ENCODE peak calls at places on chromosomes 1 and 21, in five cellular contexts. J is psoas muscle, G is mammary epithelial cell, T is adrenal gland, Z is left ventricle myocardium inferior. Q is an unnamed sample. For H3K4me1 and H3K36me3, the result is how much of the 10 kb centered on the place peaks cover.

GRCh38 chr1:102732927-102733326 is 375.4 kb downstream of the COL11A1 start:
- DNase-seq in J (no peak), G (peak), T (no peak), Z (no peak), Q (peak)

GRCh38 chr1:112849425-112849966 is 106.5 kb downstream of the SLC16A1 start:
- DNase-seq in J (no peak), G (no peak), T (peak), Z (peak), Q (no peak)

GRCh38 chr1:32337855-32338636 is 2.0 kb upstream of the MARCKSL1 start:
- DNase-seq in J (no peak), G (peak), T (no peak), Z (no peak), Q (peak)

GRCh38 chr1:22750671-22751016 is 40.0 kb downstream of the EPHB2 start:
- DNase-seq in J (no peak), G (peak), T (no peak), Z (no peak), Q (no peak)

GRCh38 chr1:169086603-169087455 is 19.7 kb upstream of the ATP1B1 start:
- DNase-seq in J (no peak), G (no peak), T (no peak), Z (no peak), Q (no peak)

GRCh38 chr1:59657873-59658465 is 156.8 kb upstream of the HOOK1 start:
- DNase-seq in J (no peak), G (no peak), T (no peak), Z (no peak), Q (no peak)

GRCh38 chr1:26861889-26862371 is 1.0 kb upstream of the SFN start:
- DNase-seq in J (no peak), G (peak), T (no peak), Z (no peak), Q (no peak)

GRCh38 chr1:73914994-73915393 is 283.0 kb downstream of the LRRIQ3 start:
- DNase-seq in J (no peak), G (no peak), T (no peak), Z (no peak), Q (no peak)

GRCh38 chr1:220772846-220773245 is 13.9 kb upstream of the MTARC1 start:
- DNase-seq in J (no peak), G (no peak), T (no peak), Z (no peak), Q (no peak)

GRCh38 chr1:77509898-77510297 is 172.6 kb downstream of the ZZZ3 start:
- DNase-seq in J (no peak), G (no peak), T (no peak), Z (no peak), Q (no peak)

GRCh38 chr1:87644500-87645245 is 316.0 kb downstream of the LMO4 start:
- DNase-seq in J (no peak), G (peak), T (no peak), Z (no peak), Q (no peak)

GRCh38 chr1:246074421-246074820 is 432.7 kb downstream of the SMYD3 start:
- DNase-seq in J (no peak), G (no peak), T (no peak), Z (no peak), Q (no peak)

GRCh38 chr1:107244734-107245495 is 104.1 kb downstream of the NTNG1 start:
- DNase-seq in J (no peak), G (no peak), T (no peak), Z (no peak), Q (no peak)

GRCh38 chr1:215277537-215277936 is 195.0 kb downstream of the KCNK2 start:
- DNase-seq in J (no peak), G (peak), T (no peak), Z (no peak), Q (no peak)

GRCh38 chr1:199665371-199665770 is 362.1 kb upstream of the NR5A2 start:
- DNase-seq in J (no peak), G (no peak), T (no peak), Z (no peak), Q (no peak)

GRCh38 chr1:170705981-170706380 is 42.0 kb downstream of the PRRX1 start:
- DNase-seq in J (no peak), G (no peak), T (no peak), Z (no peak), Q (no peak)

GRCh38 chr1:170711682-170712081 is 47.8 kb downstream of the PRRX1 start:
- DNase-seq in J (no peak), G (peak), T (no peak), Z (no peak), Q (no peak)

GRCh38 chr1:170707116-170707515 is 43.2 kb downstream of the PRRX1 start:
- DNase-seq in J (no peak), G (no peak), T (no peak), Z (no peak), Q (no peak)

GRCh38 chr1:170704256-170704655 is 40.3 kb downstream of the PRRX1 start:
- DNase-seq in J (no peak), G (no peak), T (no peak), Z (no peak), Q (no peak)

GRCh38 chr1:170707959-170708666 is 44.2 kb downstream of the PRRX1 start:
- DNase-seq in J (no peak), G (peak), T (peak), Z (no peak), Q (peak)
- H3K4me3 ChIP-seq in J (no peak), G (no peak), T (no peak), Z (no peak), Q (no peak)

GRCh38 chr1:226002667-226003501 is 3.7 kb upstream of the SDE2 start:
- DNase-seq in J (peak), G (peak), T (peak), Z (peak), Q (peak)

GRCh38 chr1:226004396-226004795 is 5.3 kb upstream of the SDE2 start:
- DNase-seq in J (no peak), G (no peak), T (no peak), Z (no peak), Q (no peak)

GRCh38 chr1:226001088-226001487 is 1.9 kb upstream of the SDE2 start:
- DNase-seq in J (no peak), G (no peak), T (no peak), Z (no peak), Q (no peak)

GRCh38 chr1:226001852-226002666 is 2.9 kb upstream of the SDE2 start:
- DNase-seq in J (peak), G (no peak), T (peak), Z (peak), Q (peak)

GRCh38 chr1:226003502-226004170 is 4.5 kb upstream of the SDE2 start:
- DNase-seq in J (no peak), G (no peak), T (no peak), Z (no peak), Q (no peak)
- H3K4me1 ChIP-seq in J (under half), G (under half), T (under half), Z (under half), Q (under half)

DNA sequence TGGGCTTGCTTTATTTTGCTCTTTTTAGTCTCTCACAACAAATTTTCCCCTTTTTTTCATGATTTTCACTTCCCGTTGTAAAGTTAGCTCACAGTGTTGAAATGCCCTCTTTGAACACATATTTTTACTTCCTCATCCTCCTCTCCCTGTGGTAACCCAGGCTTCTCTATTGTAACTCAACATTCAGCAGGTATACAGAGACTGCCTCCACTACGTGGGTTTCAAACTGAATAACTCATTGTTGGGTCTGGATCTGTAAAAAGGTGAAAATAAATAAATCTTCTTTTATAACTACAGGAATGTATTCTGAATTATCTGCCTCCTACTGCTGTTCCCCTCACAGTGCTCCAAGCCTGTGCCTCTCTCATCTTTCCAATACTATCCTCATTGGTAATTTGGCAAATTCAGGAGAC is 166.4 kb downstream of the RUNX1 start:
- DNase-seq in J (no peak), G (no peak), T (no peak), Z (no peak), Q (no peak)
- H3K36me3 ChIP-seq in J (under half), G (under half), T (under half), Z (under half), Q (half or more)

GRCh38 chr1:172973424-172973823 is 77.3 kb downstream of the TNFSF18 start:
- DNase-seq in J (no peak), G (peak), T (no peak), Z (no peak), Q (no peak)

GRCh38 chr1:172969611-172970010 is 81.1 kb downstream of the TNFSF18 start:
- DNase-seq in J (no peak), G (peak), T (no peak), Z (no peak), Q (peak)

GRCh38 chr1:172970186-172970585 is 80.6 kb downstream of the TNFSF18 start:
- DNase-seq in J (no peak), G (peak), T (no peak), Z (no peak), Q (peak)

GRCh38 chr1:172967936-172968335 is 82.8 kb downstream of the TNFSF18 start:
- DNase-seq in J (no peak), G (no peak), T (no peak), Z (no peak), Q (no peak)

DNA sequence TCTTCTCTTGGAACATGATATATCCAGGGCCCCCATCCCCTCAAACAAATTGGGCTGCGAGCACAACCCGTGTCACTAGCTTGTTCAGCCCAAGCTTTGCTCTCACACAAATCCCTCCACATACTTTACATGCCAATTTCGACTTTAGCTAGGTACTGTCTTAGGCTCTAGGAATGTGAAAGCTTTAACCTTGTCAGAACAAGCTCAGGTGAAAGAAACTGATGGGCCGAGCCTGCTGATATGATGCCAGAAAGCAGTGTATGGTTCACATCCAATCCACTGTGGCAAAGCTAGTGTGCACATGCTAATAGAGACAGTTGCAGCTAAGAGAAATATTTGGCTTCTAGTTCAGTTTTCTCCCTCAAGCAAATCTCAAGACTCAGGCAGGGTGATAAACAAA is 79.5 kb downstream of the TNFSF18 start:
- DNase-seq in J (no peak), G (peak), T (no peak), Z (no peak), Q (peak)
- H3K4me3 ChIP-seq in J (no peak), G (no peak), T (no peak), Z (no peak), Q (no peak)

GRCh38 chr1:201710632-201711031 is 118.3 kb upstream of the IPO9 start:
- DNase-seq in J (no peak), G (peak), T (no peak), Z (no peak), Q (no peak)

GRCh38 chr1:201707027-201707426 is 121.9 kb upstream of the IPO9 start:
- DNase-seq in J (no peak), G (no peak), T (no peak), Z (no peak), Q (no peak)

GRCh38 chr1:201708085-201708512 is 120.9 kb upstream of the IPO9 start:
- DNase-seq in J (no peak), G (no peak), T (no peak), Z (no peak), Q (peak)

GRCh38 chr1:201709564-201710295 is 119.2 kb upstream of the IPO9 start:
- DNase-seq in J (peak), G (peak), T (peak), Z (peak), Q (peak)

DNA sequence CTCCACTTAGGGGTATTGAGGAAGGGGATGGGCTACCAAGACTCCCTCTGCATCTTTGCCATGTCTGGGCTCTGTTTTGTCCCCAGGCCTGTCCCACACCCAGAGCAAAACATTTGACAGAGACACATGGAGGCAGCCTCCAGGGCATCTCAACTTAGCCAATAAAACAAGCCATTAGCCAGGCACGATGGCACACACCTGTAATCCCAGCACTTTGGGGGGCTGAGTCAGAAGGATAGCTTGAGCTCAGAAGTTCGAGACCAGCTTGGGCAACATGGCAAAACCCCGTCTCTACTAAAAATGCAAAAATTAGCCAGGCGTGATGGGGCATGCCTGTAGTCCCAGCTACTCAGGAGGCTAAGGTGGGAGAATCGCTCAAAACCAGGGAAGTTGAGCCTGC is 120.3 kb upstream of the IPO9 start:
- DNase-seq in J (no peak), G (no peak), T (no peak), Z (no peak), Q (no peak)
- H3K4me1 ChIP-seq in J (under half), G (under half), T (under half), Z (half or more), Q (under half)

GRCh38 chr1:11653616-11654570 is at the start of gene FBXO2:
- DNase-seq in J (peak), G (peak), T (peak), Z (peak), Q (no peak)
- H3K36me3 ChIP-seq in J (under half), G (under half), T (under half), Z (under half), Q (under half)

DNA sequence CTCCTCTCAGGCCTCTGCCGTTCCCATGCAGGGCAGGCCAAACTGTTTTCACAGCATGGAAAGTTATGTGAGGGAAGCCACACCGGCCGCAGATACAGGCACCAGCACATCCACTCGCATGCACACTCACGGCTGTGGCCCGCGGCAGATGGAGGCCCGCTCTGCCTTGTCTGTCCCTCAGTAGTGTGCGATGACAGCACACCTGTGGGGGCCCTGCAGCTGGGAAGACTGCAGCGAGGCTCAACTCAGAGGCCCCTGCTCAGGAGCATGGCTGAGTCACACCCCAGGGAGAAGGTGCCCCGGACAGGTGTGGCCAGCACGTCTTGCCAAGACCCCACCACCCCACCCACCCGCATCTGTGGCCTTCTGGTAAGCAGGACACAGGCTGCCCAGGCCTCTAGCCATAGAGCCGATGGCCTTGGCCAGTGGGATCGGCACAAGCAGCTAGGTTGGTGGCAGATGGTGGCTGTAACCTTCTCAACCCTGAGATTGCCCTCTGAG is 1.3 kb upstream of the UBE2J2 start:
- DNase-seq in J (no peak), G (no peak), T (no peak), Z (no peak), Q (no peak)
- H3K4me3 ChIP-seq in J (peak), G (no peak), T (peak), Z (peak), Q (peak)

Q was measured in SJCRH30.